ENCODE peak calls at places on chromosomes 7 and 10, in eight cellular contexts. N, U, J, T, Y, P, X and L are unnamed samples.
A peak's percentile ranks its signal among the peaks of the same experiment; 100 is the strongest.

GRCh38 chr10:44206127-44206818 is 178.6 kb downstream of the CXCL12 start:
- DNase-seq in X (no peak), U (no peak), J (no peak), T (no peak), Y (no peak), P (no peak), N (no peak), L (no peak)

GRCh38 chr7:131071786-131072504 is 255.7 kb upstream of the MKLN1 start:
- DNase-seq in P (peak; percentile 61), T (no peak), U (no peak), Y (no peak), J (peak; percentile 96), N (peak; percentile 46), X (no peak), L (peak; percentile 28)

GRCh38 chr7:130921391-130922180 is 187.6 kb upstream of the KLF14 start:
- DNase-seq in J (peak; percentile 91), Y (no peak), U (no peak), P (no peak), X (no peak), N (no peak), T (no peak), L (no peak)

GRCh38 chr7:151520419-151521229 is 929 bp upstream of the RHEB start:
- DNase-seq in N (no peak), P (no peak), X (no peak), J (no peak), Y (no peak), T (no peak), U (no peak), L (no peak)

GRCh38 chr10:126454045-126454751 is 65.9 kb upstream of the ADAM12 start:
- DNase-seq in U (no peak), Y (no peak), J (no peak), T (no peak), P (no peak), N (no peak), X (no peak), L (no peak)

GRCh38 chr10:100653957-100654834 is 91.2 kb upstream of the PAX2 start:
- DNase-seq in U (no peak), X (no peak), N (no peak), P (peak; percentile 50), T (no peak), J (no peak), Y (no peak), L (peak; percentile 67)

GRCh38 chr10:102268333-102268999 is 23.1 kb downstream of the GBF1 start:
- DNase-seq in N (no peak), Y (no peak), X (no peak), J (peak; percentile 31), U (no peak), P (no peak), T (no peak), L (no peak)

GRCh38 chr7:20299145-20299544 is 31.6 kb upstream of the ITGB8 start:
- DNase-seq in T (no peak), N (no peak), J (no peak), U (no peak), Y (no peak), P (no peak), X (no peak), L (no peak)

GRCh38 chr7:132574281-132574680 is 2.0 kb downstream of the PLXNA4 start:
- DNase-seq in T (no peak), U (no peak), X (no peak), P (no peak), N (no peak), Y (no peak), J (no peak), L (no peak)
- TF ChIP-seq POLR2A in T (no peak), U (no peak), X (no peak), P (no peak), N (no peak), Y (no peak), J (no peak), L (no peak)

GRCh38 chr7:106290319-106290718 is 5.5 kb upstream of the NAMPT start:
- DNase-seq in U (no peak), N (no peak), Y (no peak), J (no peak), P (no peak), T (no peak), X (no peak), L (no peak)

GRCh38 chr7:106289848-106290247 is 5.1 kb upstream of the NAMPT start:
- DNase-seq in J (no peak), U (no peak), T (no peak), N (no peak), P (no peak), X (no peak), Y (no peak), L (no peak)

GRCh38 chr7:106291247-106291646 is 6.5 kb upstream of the NAMPT start:
- DNase-seq in T (no peak), N (no peak), J (no peak), P (no peak), U (no peak), Y (no peak), X (no peak), L (no peak)

DNA sequence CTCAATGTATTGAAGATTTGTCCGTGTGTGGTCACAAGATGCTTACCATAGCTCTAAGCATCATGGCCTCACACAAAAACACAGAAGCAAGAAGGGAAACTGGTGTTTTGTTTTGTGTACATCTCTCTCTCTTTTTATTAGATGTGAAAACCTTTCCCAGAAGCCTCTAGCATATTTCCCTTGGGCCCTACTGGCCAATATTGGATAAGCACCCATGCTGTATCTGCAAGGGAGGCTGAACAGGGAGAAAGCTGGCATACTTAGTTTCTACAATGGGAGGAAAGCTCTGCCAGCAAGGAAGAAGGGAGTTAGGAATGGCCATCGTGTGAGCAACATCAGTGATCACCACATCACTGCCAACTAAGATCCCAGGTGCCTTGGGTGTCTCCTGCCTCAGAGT is 9.6 kb upstream of the NAMPT start:
- DNase-seq in N (no peak), T (no peak), Y (no peak), J (no peak), P (no peak), U (no peak), X (no peak), L (no peak)
- TF ChIP-seq CTCF in N (no peak), T (peak; percentile 9), Y (peak; percentile 20), J (no peak), P (peak; percentile 24), U (no peak), X (no peak), L (peak; percentile 17)

GRCh38 chr7:55129409-55130078 is 110.7 kb downstream of the EGFR start:
- DNase-seq in Y (no peak), X (no peak), U (no peak), T (no peak), N (peak; percentile 49), P (no peak), J (no peak), L (no peak)

GRCh38 chr7:55127135-55127551 is 108.3 kb downstream of the EGFR start:
- DNase-seq in X (no peak), Y (no peak), P (no peak), J (no peak), T (no peak), N (no peak), U (no peak), L (no peak)

GRCh38 chr7:55124989-55125875 is 106.4 kb downstream of the EGFR start:
- DNase-seq in J (no peak), P (no peak), X (no peak), U (peak; percentile 39), N (peak; percentile 40), T (no peak), Y (no peak), L (no peak)

GRCh38 chr7:55128693-55129394 is 110.0 kb downstream of the EGFR start:
- DNase-seq in P (no peak), J (no peak), U (no peak), X (no peak), T (no peak), N (no peak), Y (no peak), L (no peak)

DNA sequence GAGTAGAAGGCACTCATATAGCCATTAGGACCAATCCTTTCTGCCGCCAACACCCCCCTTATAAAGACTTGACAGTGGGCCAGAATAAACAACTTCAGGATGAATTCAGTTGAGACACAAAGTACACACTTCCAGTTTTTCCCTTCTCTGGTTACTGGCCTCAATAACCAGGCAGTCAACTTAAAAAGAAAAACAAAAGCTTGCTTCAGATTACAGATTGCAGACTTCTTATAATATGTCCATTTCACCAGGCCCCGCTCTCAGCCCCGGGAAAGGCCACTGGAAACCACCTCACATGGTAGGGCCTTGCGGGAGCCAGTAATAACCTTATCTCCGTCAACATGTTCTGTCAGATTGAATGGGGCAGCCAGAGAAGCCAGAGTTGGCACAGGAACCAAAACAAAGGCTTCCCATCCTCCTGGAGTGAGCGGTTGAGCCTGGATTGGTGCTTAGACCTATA is 108.8 kb downstream of the EGFR start:
- DNase-seq in Y (no peak), T (no peak), N (no peak), U (no peak), P (no peak), J (peak; percentile 97), X (no peak), L (no peak)
- TF ChIP-seq MAX in Y (no peak), T (no peak), N (no peak), U (no peak), P (no peak), J (no peak), X (no peak), L (no peak)

GRCh38 chr10:5944389-5945202 is 32.7 kb downstream of the IL15RA start:
- DNase-seq in N (peak; percentile 75), X (peak; percentile 67), U (no peak), Y (no peak), P (no peak), J (peak; percentile 99), T (no peak), L (no peak)

GRCh38 chr10:5947471-5948207 is 29.7 kb downstream of the IL15RA start:
- DNase-seq in P (no peak), N (no peak), J (no peak), Y (no peak), U (no peak), X (no peak), T (no peak), L (no peak)

GRCh38 chr10:5945203-5945534 is 32.2 kb downstream of the IL15RA start:
- DNase-seq in U (no peak), Y (no peak), X (no peak), P (no peak), J (no peak), N (no peak), T (no peak), L (no peak)

GRCh38 chr10:5946786-5947185 is 30.6 kb downstream of the IL15RA start:
- DNase-seq in P (no peak), T (no peak), Y (no peak), X (no peak), J (no peak), N (no peak), U (no peak), L (no peak)

DNA sequence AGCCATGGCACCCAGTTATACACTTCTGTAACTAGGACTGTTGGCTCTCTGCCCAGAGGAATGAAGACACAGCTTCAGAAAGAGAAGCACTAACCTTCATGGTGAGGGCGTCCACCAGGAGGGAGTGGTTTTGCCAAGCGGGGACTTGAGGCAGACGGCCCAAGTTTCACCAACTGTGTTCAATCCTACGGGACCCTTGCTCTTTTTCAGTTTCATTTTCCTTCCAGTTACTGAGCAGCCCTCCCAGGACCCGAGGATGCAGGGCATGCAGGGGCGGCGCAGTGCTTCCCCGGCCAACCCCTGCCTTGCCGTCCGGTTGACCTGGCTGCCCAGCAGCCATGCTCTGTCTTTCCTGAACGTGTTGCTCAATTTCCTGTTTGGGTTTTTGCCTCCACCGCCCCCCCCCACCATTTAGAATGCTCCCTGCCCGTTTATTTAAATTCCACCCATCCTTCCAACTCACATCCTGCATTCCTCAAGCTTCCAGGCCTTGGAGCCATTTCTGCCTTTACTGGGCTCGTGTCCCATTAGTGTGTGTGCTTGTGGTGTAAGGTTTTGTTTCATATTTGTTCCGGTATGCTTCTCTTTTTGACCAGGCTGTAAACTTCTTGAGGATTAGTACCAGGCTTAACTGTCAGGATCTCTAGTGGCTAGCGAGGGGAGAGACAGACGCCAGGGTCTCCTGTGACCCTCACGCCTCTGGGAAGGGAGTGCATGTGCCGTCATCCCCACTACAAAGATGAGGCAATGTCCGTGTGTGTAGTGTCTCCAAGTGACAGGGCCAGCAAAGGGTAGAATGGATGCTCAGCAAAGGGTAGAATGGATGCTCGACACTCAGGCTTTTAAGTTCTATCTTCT is 31.6 kb downstream of the IL15RA start:
- DNase-seq in J (peak; percentile 97), N (no peak), Y (no peak), U (peak; percentile 10), T (no peak), P (no peak), X (no peak), L (peak; percentile 37)
- TF ChIP-seq POLR2A in J (peak; percentile 33), N (no peak), Y (peak; percentile 26), U (no peak), T (no peak), P (no peak), X (no peak), L (no peak)